ENCODE peak calls at places on chromosomes 5 and 9, in nine cellular contexts. I is heart left ventricle, F is NB4, V is right atrium auricular region, C is GM23338, O is B cell, Y is mesothelial cell of epicardium, N is kidney, X is WTC11. H is an unnamed sample.

GRCh38 chr9:3873818-3874217 is 348.0 kb upstream of the RFX3 start:
- DNase-seq in I (no peak), F (no peak), V (no peak), C (peak), O (no peak), Y (no peak), N (no peak), X (no peak), H (no peak)

GRCh38 chr9:135744333-135745070 is 42.5 kb downstream of the KCNT1 start:
- DNase-seq in I (no peak), F (no peak), V (no peak), C (no peak), O (no peak), Y (no peak), N (no peak), X (no peak), H (no peak)

GRCh38 chr9:133772581-133772980 is 34.4 kb upstream of the SARDH start:
- DNase-seq in I (no peak), F (no peak), V (no peak), C (no peak), O (no peak), Y (no peak), N (peak), X (no peak), H (no peak)

GRCh38 chr5:128202320-128202719 is 118.8 kb downstream of the SLC12A2 start:
- DNase-seq in I (no peak), F (no peak), V (no peak), C (no peak), O (no peak), Y (no peak), N (no peak), X (no peak), H (no peak)

GRCh38 chr5:140607031-140607430 is 25.9 kb downstream of the CD14 start:
- DNase-seq in I (no peak), F (peak), V (no peak), C (no peak), O (no peak), Y (no peak), N (no peak), X (no peak), H (no peak)

GRCh38 chr5:60223342-60223741 is 329.8 kb upstream of the PDE4D start:
- DNase-seq in I (no peak), F (no peak), V (no peak), C (no peak), O (no peak), Y (no peak), N (no peak), X (no peak), H (no peak)

GRCh38 chr5:963673-964531 is 44.7 kb upstream of the NKD2 start:
- DNase-seq in I (peak), F (peak), V (peak), C (no peak), O (no peak), Y (no peak), N (peak), X (no peak), H (no peak)

GRCh38 chr5:83589786-83590185 is 118.2 kb downstream of the VCAN start:
- DNase-seq in I (no peak), F (no peak), V (no peak), C (no peak), O (no peak), Y (no peak), N (no peak), X (no peak), H (no peak)

GRCh38 chr9:114409103-114409780 is 21.5 kb upstream of the AKNA start:
- DNase-seq in I (no peak), F (peak), V (no peak), C (peak), O (no peak), Y (no peak), N (no peak), X (no peak), H (no peak)

GRCh38 chr9:70945301-70945700 is 176.1 kb downstream of the TRPM3 start:
- DNase-seq in I (no peak), F (no peak), V (no peak), C (no peak), O (no peak), Y (no peak), N (no peak), X (no peak), H (no peak)

GRCh38 chr5:111668713-111669112 is 88.3 kb downstream of the NREP start:
- DNase-seq in I (no peak), F (no peak), V (no peak), C (no peak), O (no peak), Y (no peak), N (no peak), X (no peak), H (no peak)

GRCh38 chr5:120405291-120405864 is 58.7 kb upstream of the PRR16 start:
- DNase-seq in I (no peak), F (peak), V (no peak), C (no peak), O (no peak), Y (no peak), N (no peak), X (no peak), H (no peak)

GRCh38 chr5:36948041-36948440 is 71.5 kb downstream of the NIPBL start:
- DNase-seq in I (no peak), F (no peak), V (no peak), C (no peak), O (no peak), Y (no peak), N (no peak), X (no peak), H (no peak)

GRCh38 chr5:126483156-126483555 is 59.9 kb downstream of the GRAMD2B start:
- DNase-seq in I (no peak), F (no peak), V (no peak), C (no peak), O (no peak), Y (no peak), N (no peak), X (no peak), H (no peak)

GRCh38 chr9:114033397-114034103 is 44.5 kb downstream of the AMBP start:
- DNase-seq in I (no peak), F (peak), V (peak), C (peak), O (no peak), Y (peak), N (no peak), X (peak), H (peak)

GRCh38 chr5:88287846-88288588 is 19.4 kb upstream of the TMEM161B start:
- DNase-seq in I (no peak), F (no peak), V (no peak), C (no peak), O (no peak), Y (no peak), N (no peak), X (no peak), H (no peak)

GRCh38 chr5:50623666-50624065 is 42.8 kb upstream of the PARP8 start:
- DNase-seq in I (no peak), F (no peak), V (no peak), C (peak), O (no peak), Y (no peak), N (no peak), X (no peak), H (no peak)

GRCh38 chr5:56608216-56608925 is 207.0 kb upstream of the MAP3K1 start:
- DNase-seq in I (no peak), F (peak), V (no peak), C (no peak), O (no peak), Y (no peak), N (peak), X (no peak), H (no peak)

GRCh38 chr5:146137967-146138403 is 32.6 kb upstream of the PLAC8L1 start:
- DNase-seq in I (no peak), F (no peak), V (no peak), C (no peak), O (no peak), Y (no peak), N (no peak), X (no peak), H (no peak)

GRCh38 chr5:16856531-16856930 is 79.6 kb downstream of the MYO10 start:
- DNase-seq in I (no peak), F (peak), V (no peak), C (no peak), O (no peak), Y (no peak), N (no peak), X (no peak), H (no peak)

GRCh38 chr5:100644206-100644605 is 109.0 kb downstream of the FAM174A start:
- DNase-seq in I (no peak), F (no peak), V (no peak), C (no peak), O (no peak), Y (no peak), N (peak), X (no peak), H (no peak)

GRCh38 chr5:181186902-181187499 is 18.0 kb downstream of the TRIM7 start:
- DNase-seq in I (peak), F (peak), V (no peak), C (peak), O (no peak), Y (no peak), N (no peak), X (no peak), H (no peak)

GRCh38 chr9:97703437-97704326 is 6.5 kb upstream of the XPA start:
- DNase-seq in I (no peak), F (peak), V (no peak), C (no peak), O (no peak), Y (no peak), N (no peak), X (no peak), H (no peak)

GRCh38 chr9:5025416-5025815 is 40.3 kb downstream of the JAK2 start:
- DNase-seq in I (no peak), F (no peak), V (no peak), C (no peak), O (no peak), Y (no peak), N (no peak), X (no peak), H (no peak)

GRCh38 chr5:147369742-147370374 is 135.0 kb downstream of the STK32A start:
- DNase-seq in I (no peak), F (peak), V (no peak), C (peak), O (no peak), Y (no peak), N (no peak), X (no peak), H (no peak)

GRCh38 chr5:166561759-166562158 is 1729.7 kb upstream of the WWC1 start:
- DNase-seq in I (no peak), F (no peak), V (no peak), C (no peak), O (no peak), Y (no peak), N (no peak), X (no peak), H (no peak)

GRCh38 chr9:89426389-89426961 is 71.4 kb downstream of the SEMA4D start:
- DNase-seq in I (peak), F (peak), V (no peak), C (no peak), O (peak), Y (no peak), N (peak), X (no peak), H (no peak)

GRCh38 chr5:78649816-78650561 is 1.4 kb upstream of the LHFPL2 start:
- DNase-seq in I (no peak), F (no peak), V (no peak), C (peak), O (no peak), Y (no peak), N (no peak), X (peak), H (no peak)

GRCh38 chr5:41306005-41306404 is 92.7 kb upstream of the C6 start:
- DNase-seq in I (no peak), F (no peak), V (no peak), C (no peak), O (no peak), Y (no peak), N (no peak), X (no peak), H (no peak)

GRCh38 chr5:10565785-10566506 is 2.1 kb downstream of the ANKRD33B start:
- DNase-seq in I (no peak), F (peak), V (no peak), C (no peak), O (no peak), Y (no peak), N (no peak), X (no peak), H (no peak)

GRCh38 chr5:10479226-10479721 is 37.6 kb downstream of the ROPN1L start:
- DNase-seq in I (no peak), F (no peak), V (no peak), C (no peak), O (no peak), Y (no peak), N (no peak), X (no peak), H (no peak)

GRCh38 chr5:64183956-64184355 is 18.3 kb downstream of the RNF180 start:
- DNase-seq in I (no peak), F (no peak), V (no peak), C (no peak), O (no peak), Y (no peak), N (no peak), X (no peak), H (no peak)

GRCh38 chr9:108033976-108034964 is 544.7 kb upstream of the KLF4 start:
- DNase-seq in I (no peak), F (no peak), V (no peak), C (no peak), O (no peak), Y (peak), N (no peak), X (no peak), H (no peak)

GRCh38 chr5:757346-757930 is 27.1 kb downstream of the ZDHHC11B start:
- DNase-seq in I (no peak), F (no peak), V (peak), C (no peak), O (no peak), Y (peak), N (peak), X (no peak), H (peak)

GRCh38 chr5:159149085-159149484 is 49.4 kb upstream of the EBF1 start:
- DNase-seq in I (no peak), F (no peak), V (no peak), C (no peak), O (no peak), Y (no peak), N (no peak), X (no peak), H (no peak)

GRCh38 chr5:16565118-16565517 is 51.7 kb downstream of the RETREG1 start:
- DNase-seq in I (no peak), F (no peak), V (no peak), C (no peak), O (no peak), Y (no peak), N (no peak), X (no peak), H (no peak)

GRCh38 chr9:21890696-21891095 is 88.3 kb downstream of the MTAP start:
- DNase-seq in I (no peak), F (no peak), V (no peak), C (no peak), O (no peak), Y (no peak), N (no peak), X (no peak), H (no peak)

DNA sequence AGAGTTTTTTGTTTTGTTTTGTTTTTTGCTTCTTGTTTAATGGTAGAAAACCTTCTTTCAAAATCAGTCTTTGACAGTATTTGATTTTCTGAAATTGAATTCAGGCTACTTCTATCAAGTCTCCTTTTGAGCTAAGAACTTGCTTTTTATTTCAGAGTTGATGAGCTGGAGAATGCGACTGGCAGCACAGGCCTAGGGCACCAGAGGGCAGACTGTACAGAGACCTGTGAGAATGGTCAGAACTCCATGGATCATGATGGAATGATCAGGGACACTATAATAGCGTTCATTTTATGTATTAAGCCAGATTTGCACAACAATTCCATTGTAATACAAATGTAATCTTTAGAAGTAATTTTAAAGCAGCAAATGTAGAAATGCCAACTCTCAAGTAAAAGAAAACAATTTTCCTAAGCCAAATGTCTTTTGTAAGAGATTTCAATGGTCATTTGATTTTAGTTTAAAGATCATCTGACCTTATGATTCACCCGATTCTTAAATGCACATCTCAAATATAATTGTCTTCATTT is 902.4 kb downstream of the NR2F1-AS1 start:
- DNase-seq in I (no peak), F (no peak), V (no peak), C (peak), O (no peak), Y (no peak), N (no peak), X (no peak), H (no peak)
- TF ChIP-seq CTCF in I (no peak), F (no peak), V (no peak), C (peak), O (no peak), Y (no peak), N (no peak), X (no peak), H (peak)

DNA sequence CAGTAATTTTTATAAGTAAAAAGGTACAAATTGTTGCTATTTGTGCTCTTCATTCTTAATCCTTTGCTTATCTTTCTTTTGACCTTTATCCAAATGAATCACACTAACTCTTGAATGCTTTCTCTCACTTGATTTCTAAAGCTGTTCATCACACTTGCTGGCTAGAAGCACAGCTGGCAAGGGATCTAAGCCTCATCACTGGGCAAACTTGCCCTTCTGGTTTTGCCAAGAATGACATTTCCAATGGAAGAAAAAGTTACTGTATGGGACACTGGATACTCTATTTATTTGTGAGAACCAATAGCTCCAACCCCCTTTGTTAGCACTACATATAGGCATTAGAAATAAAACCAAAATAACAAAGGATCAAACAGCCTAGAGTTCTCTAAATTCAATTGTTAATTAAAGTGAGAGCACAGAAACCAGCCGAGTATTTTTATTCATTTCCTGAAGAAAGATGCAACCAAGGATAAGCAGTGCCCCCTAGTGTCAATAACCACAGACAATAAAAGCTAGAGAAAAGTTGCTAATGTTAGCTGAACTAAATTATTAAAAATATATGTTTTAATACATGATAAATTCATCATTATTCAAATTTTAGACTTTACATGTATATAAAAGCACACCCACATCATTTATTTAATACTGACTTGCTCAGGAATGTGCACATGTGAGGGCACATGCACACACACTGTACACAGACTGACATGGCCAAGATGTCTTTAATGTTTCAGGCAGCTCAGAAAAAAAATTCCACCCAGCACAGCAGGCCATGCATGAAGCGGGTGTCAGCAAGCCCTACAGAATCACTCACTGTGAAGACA is 59.8 kb upstream of the POU5F2 start:
- DNase-seq in I (no peak), F (peak), V (no peak), C (peak), O (no peak), Y (no peak), N (no peak), X (no peak), H (no peak)
- TF ChIP-seq CTCF in I (peak), F (peak), V (peak), C (peak), O (peak), Y (peak), N (peak), X (peak), H (peak)

DNA sequence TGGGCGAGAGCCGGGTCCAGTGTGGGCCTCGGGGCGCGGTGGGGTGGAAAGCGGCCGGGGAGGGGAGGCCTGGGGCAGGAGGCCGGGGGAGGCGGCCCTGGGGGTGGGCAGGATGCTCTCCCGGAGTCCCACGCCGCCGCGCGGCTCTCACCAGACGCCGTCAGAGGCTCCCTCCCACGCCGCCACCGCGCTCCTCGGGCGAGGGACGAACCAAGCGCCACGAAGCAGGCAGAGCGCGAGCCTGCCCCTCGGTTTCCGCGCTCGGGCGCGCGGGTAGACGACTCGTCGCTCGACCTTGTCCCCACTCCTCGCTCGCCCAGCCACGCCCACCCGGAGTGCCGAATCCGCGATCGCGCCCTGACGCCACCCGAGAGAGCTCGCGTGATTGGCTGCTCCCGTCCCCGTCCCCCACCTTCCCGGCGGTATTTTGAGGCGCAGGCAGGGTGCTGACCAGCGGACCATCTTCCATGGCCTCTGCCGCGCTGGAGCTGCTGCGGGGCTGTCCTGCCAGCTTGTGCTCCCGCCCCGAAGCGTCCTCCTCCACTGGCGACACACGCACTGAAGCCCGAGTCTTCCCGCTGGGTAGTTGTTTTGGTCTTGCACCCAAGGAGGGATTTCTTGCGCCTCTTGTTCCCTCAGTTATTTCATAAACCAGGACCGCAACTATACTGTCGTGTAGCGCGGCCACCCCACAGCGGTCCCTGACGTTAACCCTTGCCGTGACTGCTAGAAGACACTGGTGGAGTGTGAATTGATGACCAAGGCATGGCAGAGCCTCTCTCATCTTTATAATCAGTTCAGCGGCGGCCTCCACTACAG is at the start of gene GNE:
- DNase-seq in I (peak), F (peak), V (peak), C (peak), O (peak), Y (peak), N (peak), X (peak), H (peak)
- TF ChIP-seq CTCF in I (no peak), F (no peak), V (no peak), C (no peak), O (no peak), Y (no peak), N (no peak), X (no peak), H (no peak)

DNA sequence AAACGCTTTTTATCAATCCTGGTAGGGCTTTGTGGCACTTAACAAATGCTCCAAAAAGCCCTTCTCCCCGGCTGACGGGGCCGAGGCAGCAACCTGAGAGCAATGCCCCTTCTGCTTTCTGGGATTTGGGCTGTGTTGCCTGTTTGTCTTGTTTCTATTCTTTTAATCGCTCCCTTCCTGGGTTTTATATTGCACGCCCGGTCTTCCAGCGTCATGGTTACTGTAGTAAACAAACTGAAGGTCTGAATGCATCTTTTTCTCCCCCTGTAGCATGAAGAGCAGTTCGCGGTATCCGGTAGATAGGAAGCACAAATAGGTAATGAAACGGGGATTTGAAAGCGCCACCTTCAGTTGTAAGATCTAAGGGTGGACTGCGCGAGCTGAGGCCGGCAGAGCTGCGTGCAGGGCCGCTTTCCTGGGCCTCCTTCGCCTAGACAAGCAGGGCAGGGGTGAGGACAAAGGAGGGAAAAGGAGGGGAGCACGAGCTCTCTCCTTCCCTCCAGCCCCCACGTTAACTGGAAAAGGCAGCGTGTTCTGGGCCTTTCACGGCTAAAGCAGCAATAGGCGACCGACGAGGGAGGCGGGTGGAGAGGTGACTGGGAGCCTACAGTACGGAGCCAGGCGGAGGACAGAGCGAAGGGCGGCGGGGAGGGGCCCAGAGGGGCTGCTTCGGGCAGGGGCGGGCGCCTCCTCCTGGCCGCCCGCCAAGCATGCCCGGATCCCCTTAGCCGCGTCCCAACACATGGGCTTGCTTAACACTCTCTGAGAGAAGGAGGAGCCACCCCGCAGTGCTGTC is 49.3 kb upstream of the ZNF366 start:
- DNase-seq in I (peak), F (no peak), V (peak), C (peak), O (peak), Y (peak), N (peak), X (peak), H (peak)
- TF ChIP-seq CTCF in I (no peak), F (no peak), V (no peak), C (peak), O (no peak), Y (no peak), N (no peak), X (peak), H (peak)